ENCODE peak calls at places on chromosomes 3 and 15, in six cellular contexts. F, L, N, U, G and X are unnamed samples. For H3K4me1, the result is how much of the 10 kb centered on the place peaks cover.

GRCh38 chr3:111210003-111210699 is 138.5 kb downstream of the NECTIN3 start:
- DNase-seq in F (no peak), L (no peak), N (no peak), U (no peak), G (no peak), X (no peak)

GRCh38 chr3:45409921-45410320 is 21.5 kb downstream of the LARS2 start:
- DNase-seq in F (no peak), L (peak), N (no peak), U (no peak), G (no peak), X (no peak)

GRCh38 chr15:67130673-67131601 is 65.5 kb downstream of the SMAD3 start:
- DNase-seq in F (no peak), L (no peak), N (no peak), U (no peak), G (no peak), X (peak)

GRCh38 chr3:155805204-155805801 is 775 bp downstream of the C3orf33 start:
- DNase-seq in F (no peak), L (peak), N (no peak), U (peak), G (no peak), X (no peak)

GRCh38 chr3:129344540-129345220 is 66.0 kb downstream of the HMCES start:
- DNase-seq in F (no peak), L (no peak), N (no peak), U (no peak), G (peak), X (no peak)

GRCh38 chr15:85691350-85692240 is 103.1 kb downstream of the KLHL25 start:
- DNase-seq in F (no peak), L (no peak), N (no peak), U (no peak), G (no peak), X (no peak)

GRCh38 chr3:1870738-1871137 is 227.9 kb upstream of the CNTN4 start:
- DNase-seq in F (no peak), L (no peak), N (no peak), U (no peak), G (no peak), X (no peak)

GRCh38 chr3:24640330-24640877 is 145.8 kb upstream of the THRB start:
- DNase-seq in F (no peak), L (peak), N (no peak), U (peak), G (peak), X (no peak)

GRCh38 chr15:91496754-91497691 is 356.5 kb upstream of the SLCO3A1 start:
- DNase-seq in F (no peak), L (peak), N (no peak), U (peak), G (no peak), X (no peak)

GRCh38 chr3:37992271-37993066 is 1.9 kb downstream of the VILL start:
- DNase-seq in F (no peak), L (no peak), N (no peak), U (peak), G (no peak), X (peak)

GRCh38 chr3:130276203-130276803 is 69.2 kb upstream of the COL6A5 start:
- DNase-seq in F (no peak), L (no peak), N (no peak), U (peak), G (peak), X (no peak)

GRCh38 chr3:160618363-160618762 is 53.0 kb upstream of the KPNA4 start:
- DNase-seq in F (no peak), L (peak), N (no peak), U (no peak), G (no peak), X (no peak)

GRCh38 chr3:48598323-48599076 is 3.4 kb upstream of the COL7A1 start:
- DNase-seq in F (no peak), L (no peak), N (no peak), U (no peak), G (peak), X (no peak)

GRCh38 chr3:9091811-9092210 is 128.5 kb upstream of the RAD18 start:
- DNase-seq in F (no peak), L (no peak), N (no peak), U (no peak), G (no peak), X (no peak)

GRCh38 chr15:80527961-80528360 is 123.8 kb downstream of the ARNT2 start:
- DNase-seq in F (no peak), L (no peak), N (no peak), U (no peak), G (no peak), X (no peak)

GRCh38 chr15:95739161-95739560 is 591.3 kb upstream of the NR2F2 start:
- DNase-seq in F (no peak), L (no peak), N (no peak), U (no peak), G (no peak), X (no peak)

GRCh38 chr3:98920166-98920565 is 18.7 kb upstream of the DCBLD2 start:
- DNase-seq in F (no peak), L (no peak), N (no peak), U (no peak), G (no peak), X (no peak)

GRCh38 chr3:140128217-140129137 is 193.5 kb downstream of the CLSTN2 start:
- DNase-seq in F (no peak), L (peak), N (peak), U (peak), G (peak), X (no peak)

GRCh38 chr15:79028411-79028964 is 62.1 kb downstream of the RASGRF1 start:
- DNase-seq in F (peak), L (peak), N (no peak), U (peak), G (peak), X (no peak)

GRCh38 chr3:435969-436492 is 239.5 kb downstream of the CHL1 start:
- DNase-seq in F (no peak), L (no peak), N (no peak), U (no peak), G (no peak), X (no peak)

GRCh38 chr3:4985330-4986174 is 6.3 kb downstream of the BHLHE40 start:
- DNase-seq in F (peak), L (peak), N (no peak), U (no peak), G (no peak), X (no peak)

GRCh38 chr15:34318277-34319079 is 19.1 kb downstream of the SLC12A6 start:
- DNase-seq in F (no peak), L (peak), N (peak), U (peak), G (peak), X (no peak)

GRCh38 chr15:70254186-70254974 is 156.7 kb upstream of the TLE3 start:
- DNase-seq in F (peak), L (no peak), N (no peak), U (no peak), G (no peak), X (no peak)

GRCh38 chr15:82804575-82804949 is 1.3 kb downstream of the FSD2 start:
- DNase-seq in F (no peak), L (no peak), N (no peak), U (no peak), G (peak), X (no peak)

GRCh38 chr3:185820973-185821758 is 3.7 kb downstream of the IGF2BP2 start:
- DNase-seq in F (no peak), L (no peak), N (no peak), U (no peak), G (no peak), X (no peak)

GRCh38 chr3:59341441-59341840 is 291.6 kb upstream of the CFAP20DC start:
- DNase-seq in F (no peak), L (no peak), N (no peak), U (no peak), G (no peak), X (no peak)

GRCh38 chr15:101091080-101092017 is 160.5 kb downstream of the CHSY1 start:
- DNase-seq in F (no peak), L (peak), N (no peak), U (no peak), G (no peak), X (no peak)

GRCh38 chr3:150421799-150422548 is 13.9 kb downstream of the TSC22D2 start:
- DNase-seq in F (no peak), L (no peak), N (no peak), U (no peak), G (no peak), X (no peak)

GRCh38 chr3:77041756-77042155 is 1.9 kb downstream of the ROBO2 start:
- DNase-seq in F (no peak), L (no peak), N (no peak), U (no peak), G (no peak), X (no peak)

GRCh38 chr3:61627768-61628185 is 66.4 kb downstream of the PTPRG start:
- DNase-seq in F (no peak), L (peak), N (no peak), U (peak), G (no peak), X (no peak)

GRCh38 chr15:37783290-37783689 is 151.2 kb upstream of the TMCO5A start:
- DNase-seq in F (no peak), L (no peak), N (no peak), U (no peak), G (no peak), X (no peak)

GRCh38 chr3:150242220-150242938 is 165.7 kb upstream of the TSC22D2 start:
- DNase-seq in F (no peak), L (no peak), N (no peak), U (no peak), G (no peak), X (no peak)

GRCh38 chr3:104273046-104273649 is 1093.6 kb upstream of the ALCAM start:
- DNase-seq in F (no peak), L (no peak), N (no peak), U (no peak), G (peak), X (no peak)

GRCh38 chr3:31873254-31873653 is 107.8 kb downstream of the OSBPL10 start:
- DNase-seq in F (no peak), L (no peak), N (no peak), U (no peak), G (no peak), X (no peak)

GRCh38 chr15:49645937-49646336 is 25.1 kb downstream of the DTWD1 start:
- DNase-seq in F (peak), L (no peak), N (no peak), U (peak), G (no peak), X (no peak)

GRCh38 chr3:49656541-49657112 is 17.5 kb upstream of the APEH start:
- DNase-seq in F (no peak), L (no peak), N (no peak), U (no peak), G (no peak), X (no peak)

GRCh38 chr15:31488437-31489204 is 162.0 kb downstream of the KLF13 start:
- DNase-seq in F (peak), L (peak), N (peak), U (peak), G (peak), X (peak)

GRCh38 chr3:169260296-169260695 is 403.2 kb downstream of the MECOM start:
- DNase-seq in F (no peak), L (no peak), N (no peak), U (no peak), G (no peak), X (no peak)
- H3K4me3 ChIP-seq in F (no peak), L (no peak), N (no peak), U (no peak), G (no peak), X (no peak)

GRCh38 chr3:58013973-58014649 is 5.9 kb downstream of the FLNB start:
- DNase-seq in F (no peak), L (no peak), N (peak), U (no peak), G (no peak), X (peak)

GRCh38 chr3:58013099-58013498 is 4.9 kb downstream of the FLNB start:
- DNase-seq in F (peak), L (no peak), N (no peak), U (no peak), G (no peak), X (no peak)

GRCh38 chr3:58012302-58012701 is 4.1 kb downstream of the FLNB start:
- DNase-seq in F (no peak), L (no peak), N (no peak), U (no peak), G (no peak), X (no peak)

GRCh38 chr3:58016710-58017109 is 8.5 kb downstream of the FLNB start:
- DNase-seq in F (no peak), L (no peak), N (no peak), U (no peak), G (no peak), X (no peak)

DNA sequence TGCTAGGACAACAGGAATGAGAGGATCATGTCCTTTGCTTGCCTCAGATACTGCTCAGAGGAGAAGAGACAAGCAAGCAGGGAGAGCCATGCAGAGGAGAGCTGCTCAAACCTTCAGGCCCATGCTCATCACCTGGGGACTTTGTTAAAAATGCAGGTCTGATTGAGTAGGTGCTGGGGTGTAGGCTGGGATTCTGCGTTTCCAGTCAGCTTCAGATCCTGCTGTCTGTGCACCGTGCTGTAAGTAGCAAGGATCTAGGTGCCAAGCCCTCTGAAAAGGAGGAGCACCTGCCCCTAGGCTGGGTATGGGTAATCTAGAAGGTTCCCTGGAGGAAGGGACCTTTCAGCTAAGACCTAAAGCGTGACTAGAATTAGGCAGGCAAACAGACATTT is 7.3 kb downstream of the FLNB start:
- DNase-seq in F (no peak), L (no peak), N (no peak), U (no peak), G (no peak), X (no peak)
- H3K4me1 ChIP-seq in F (half or more), L (under half), N (under half), U (under half), G (under half), X (half or more)

DNA sequence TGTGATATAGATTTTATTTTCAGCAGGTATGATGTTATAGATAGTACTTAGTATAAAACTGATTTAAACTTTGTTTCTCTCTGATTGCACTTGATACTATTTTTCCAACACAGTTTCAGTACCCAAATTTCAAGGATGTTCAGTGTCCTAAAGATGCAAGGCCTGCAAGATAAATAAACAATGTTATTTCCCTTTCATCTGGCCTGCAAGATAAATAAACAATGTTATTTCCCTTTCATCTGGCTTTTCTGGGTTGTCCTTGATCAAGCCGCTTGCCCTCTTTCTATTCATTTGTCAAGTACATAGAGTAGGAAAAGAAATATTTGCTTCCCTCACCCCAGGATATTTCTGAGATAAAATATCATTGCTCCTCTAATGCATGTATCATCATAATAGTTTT is 571.0 kb downstream of the FGF12 start:
- DNase-seq in F (no peak), L (no peak), N (no peak), U (no peak), G (no peak), X (no peak)
- H3K4me3 ChIP-seq in F (no peak), L (no peak), N (no peak), U (no peak), G (no peak), X (no peak)

GRCh38 chr15:75647370-75648155 is at the start of gene SNX33:
- DNase-seq in F (peak), L (peak), N (peak), U (peak), G (peak), X (peak)

GRCh38 chr15:75650908-75651809 is 3.4 kb downstream of the SNX33 start:
- DNase-seq in F (peak), L (peak), N (no peak), U (peak), G (no peak), X (no peak)

GRCh38 chr15:75648156-75649000 is 666 bp downstream of the SNX33 start:
- DNase-seq in F (peak), L (peak), N (no peak), U (peak), G (peak), X (no peak)

GRCh38 chr15:75649848-75650247 is 2.1 kb downstream of the SNX33 start:
- DNase-seq in F (no peak), L (no peak), N (no peak), U (no peak), G (no peak), X (no peak)

DNA sequence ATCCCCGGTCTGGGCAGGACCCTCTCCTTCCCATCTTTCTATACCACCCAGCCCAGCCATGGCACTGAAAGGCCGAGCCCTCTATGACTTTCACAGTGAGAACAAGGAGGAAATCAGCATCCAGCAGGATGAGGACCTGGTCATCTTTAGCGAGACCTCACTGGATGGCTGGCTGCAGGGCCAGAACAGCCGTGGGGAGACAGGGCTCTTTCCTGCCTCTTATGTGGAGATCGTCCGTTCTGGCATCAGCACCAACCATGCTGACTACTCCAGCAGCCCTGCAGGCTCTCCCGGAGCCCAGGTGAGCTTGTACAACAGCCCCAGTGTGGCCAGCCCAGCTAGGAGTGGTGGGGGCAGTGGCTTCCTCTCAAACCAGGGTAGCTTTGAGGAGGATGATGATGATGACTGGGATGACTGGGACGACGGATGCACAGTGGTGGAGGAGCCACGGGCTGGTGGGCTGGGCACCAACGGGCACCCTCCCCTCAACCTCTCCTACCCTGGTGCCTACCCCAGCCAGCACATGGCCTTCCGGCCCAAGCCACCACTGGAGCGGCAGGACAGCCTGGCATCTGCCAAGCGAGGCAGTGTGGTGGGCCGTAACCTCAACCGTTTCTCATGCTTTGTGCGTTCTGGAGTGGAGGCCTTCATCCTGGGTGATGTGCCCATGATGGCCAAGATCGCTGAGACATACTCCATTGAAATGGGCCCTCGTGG is 1.5 kb downstream of the SNX33 start:
- DNase-seq in F (no peak), L (no peak), N (no peak), U (no peak), G (no peak), X (no peak)
- H3K4me1 ChIP-seq in F (under half), L (under half), N (half or more), U (under half), G (under half), X (half or more)